ENCODE peak calls at places on chromosome 20, in four cellular contexts. One of them, this sample, is unnamed.

GRCh38 chr20:23399568-23400241 is 21.6 kb downstream of the NAPB start:
- DNase-seq in H1: no peak
- DNase-seq in K562: peak; percentile 26
- DNase-seq in HepG2: no peak
- DNase-seq in this sample: no peak

GRCh38 chr20:63106108-63106764 is 99.5 kb upstream of the BHLHE23 start:
- DNase-seq in H1: no peak
- DNase-seq in K562: no peak
- DNase-seq in HepG2: no peak
- DNase-seq in this sample: no peak

GRCh38 chr20:61476956-61477355 is 224.9 kb downstream of the CDH4 start:
- DNase-seq in HepG2: no peak
- DNase-seq in H1: no peak
- DNase-seq in K562: no peak
- DNase-seq in this sample: no peak

GRCh38 chr20:48722002-48722731 is 105.6 kb downstream of the PREX1 start:
- DNase-seq in K562: no peak
- DNase-seq in HepG2: no peak
- DNase-seq in H1: no peak
- DNase-seq in this sample: no peak

GRCh38 chr20:29876911-29877285 is 1380.6 kb upstream of the DEFB115 start:
- DNase-seq in H1: no peak
- DNase-seq in K562: no peak
- DNase-seq in HepG2: no peak
- DNase-seq in this sample: no peak

GRCh38 chr20:14232650-14233049 is 104.8 kb downstream of the FLRT3 start:
- DNase-seq in HepG2: no peak
- DNase-seq in H1: no peak
- DNase-seq in K562: no peak
- DNase-seq in this sample: no peak

GRCh38 chr20:41218466-41218865 is 81.1 kb downstream of the PLCG1 start:
- DNase-seq in HepG2: no peak
- DNase-seq in K562: no peak
- DNase-seq in H1: no peak
- DNase-seq in this sample: no peak

GRCh38 chr20:62258499-62259293 is 20.4 kb downstream of the OSBPL2 start:
- DNase-seq in HepG2: no peak
- DNase-seq in K562: no peak
- DNase-seq in H1: no peak
- DNase-seq in this sample: no peak

GRCh38 chr20:5127204-5127858 is 523 bp downstream of the CDS2 start:
- DNase-seq in HepG2: peak; percentile 54
- DNase-seq in H1: peak; percentile 57
- DNase-seq in K562: no peak
- DNase-seq in this sample: no peak

GRCh38 chr20:6121504-6121903 is 1.3 kb downstream of the FERMT1 start:
- DNase-seq in HepG2: no peak
- DNase-seq in H1: no peak
- DNase-seq in K562: no peak
- DNase-seq in this sample: no peak

GRCh38 chr20:2420510-2420909 is 39.8 kb downstream of the TGM6 start:
- DNase-seq in K562: no peak
- DNase-seq in H1: no peak
- DNase-seq in HepG2: no peak
- DNase-seq in this sample: no peak

GRCh38 chr20:41058007-41058673 is 29.5 kb downstream of the TOP1 start:
- DNase-seq in K562: no peak
- DNase-seq in HepG2: peak; percentile 55
- DNase-seq in H1: no peak
- DNase-seq in this sample: peak; percentile 8

GRCh38 chr20:48282591-48283228 is 497.4 kb upstream of the SULF2 start:
- DNase-seq in HepG2: peak; percentile 35
- DNase-seq in H1: no peak
- DNase-seq in K562: peak; percentile 79
- DNase-seq in this sample: no peak

GRCh38 chr20:51386586-51386985 is 155.9 kb downstream of the NFATC2 start:
- DNase-seq in K562: no peak
- DNase-seq in H1: no peak
- DNase-seq in HepG2: no peak
- DNase-seq in this sample: no peak

GRCh38 chr20:472137-472846 is 10.0 kb upstream of the TBC1D20 start:
- DNase-seq in H1: no peak
- DNase-seq in HepG2: peak; percentile 72
- DNase-seq in K562: no peak
- DNase-seq in this sample: no peak

GRCh38 chr20:45817652-45818194 is 5.3 kb downstream of the UBE2C start:
- DNase-seq in K562: no peak
- DNase-seq in HepG2: no peak
- DNase-seq in H1: no peak
- DNase-seq in this sample: no peak

GRCh38 chr20:46087161-46087560 is 2.6 kb downstream of the NCOA5 start:
- DNase-seq in H1: no peak
- DNase-seq in HepG2: peak; percentile 21
- DNase-seq in K562: no peak
- DNase-seq in this sample: no peak

GRCh38 chr20:19699132-19699971 is 58.7 kb upstream of the RIN2 start:
- DNase-seq in K562: no peak
- DNase-seq in HepG2: no peak
- DNase-seq in H1: no peak
- DNase-seq in this sample: peak; percentile 10

GRCh38 chr20:50565874-50566273 is 55.7 kb downstream of the PTPN1 start:
- DNase-seq in H1: no peak
- DNase-seq in K562: no peak
- DNase-seq in HepG2: no peak
- DNase-seq in this sample: no peak

GRCh38 chr20:19802492-19803158 is 44.6 kb downstream of the RIN2 start:
- DNase-seq in H1: no peak
- DNase-seq in HepG2: peak; percentile 75
- DNase-seq in K562: no peak
- DNase-seq in this sample: peak; percentile 47

GRCh38 chr20:39778847-39779641 is 816.9 kb downstream of the DHX35 start:
- DNase-seq in K562: no peak
- DNase-seq in H1: no peak
- DNase-seq in HepG2: no peak
- DNase-seq in this sample: no peak

GRCh38 chr20:17885076-17885475 is 83.5 kb downstream of the SNX5 start:
- DNase-seq in K562: no peak
- DNase-seq in HepG2: no peak
- DNase-seq in H1: no peak
- DNase-seq in this sample: no peak

GRCh38 chr20:17884318-17885003 is 84.1 kb downstream of the SNX5 start:
- DNase-seq in K562: no peak
- DNase-seq in HepG2: no peak
- DNase-seq in H1: no peak
- DNase-seq in this sample: no peak

GRCh38 chr20:17883592-17884317 is 84.8 kb downstream of the SNX5 start:
- DNase-seq in H1: no peak
- DNase-seq in HepG2: no peak
- DNase-seq in K562: no peak
- DNase-seq in this sample: no peak

GRCh38 chr20:17887331-17888030 is 81.1 kb downstream of the SNX5 start:
- DNase-seq in K562: no peak
- DNase-seq in H1: no peak
- DNase-seq in HepG2: peak; percentile 88
- DNase-seq in this sample: no peak

DNA sequence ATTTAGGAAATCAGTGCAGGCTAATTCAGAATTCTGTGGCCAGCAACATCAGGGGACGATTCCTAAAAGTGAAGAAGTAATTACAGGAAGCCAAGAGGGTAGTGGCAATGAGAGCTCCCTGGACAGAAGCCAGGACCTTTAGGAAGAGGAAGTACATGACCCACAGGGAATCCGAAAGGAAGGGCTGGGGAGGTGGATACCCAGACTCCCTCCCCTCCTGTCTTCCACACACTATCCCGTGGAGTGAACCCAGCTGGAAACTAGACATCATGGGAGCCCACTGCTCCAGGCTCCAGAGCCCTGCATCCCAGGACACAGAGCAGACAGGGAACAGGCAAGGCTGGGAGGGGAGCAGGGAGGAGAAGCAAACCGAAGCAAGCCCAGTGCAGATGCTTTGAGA is 83.0 kb downstream of the SNX5 start:
- DNase-seq in HepG2: no peak
- DNase-seq in K562: no peak
- DNase-seq in H1: no peak
- DNase-seq in this sample: no peak
- TF ChIP-seq FOSL1 in HepG2: no peak
- TF ChIP-seq FOSL1 in K562: no peak
- TF ChIP-seq FOSL1 in H1: no peak
- TF ChIP-seq FOSL1 in this sample: no peak

DNA sequence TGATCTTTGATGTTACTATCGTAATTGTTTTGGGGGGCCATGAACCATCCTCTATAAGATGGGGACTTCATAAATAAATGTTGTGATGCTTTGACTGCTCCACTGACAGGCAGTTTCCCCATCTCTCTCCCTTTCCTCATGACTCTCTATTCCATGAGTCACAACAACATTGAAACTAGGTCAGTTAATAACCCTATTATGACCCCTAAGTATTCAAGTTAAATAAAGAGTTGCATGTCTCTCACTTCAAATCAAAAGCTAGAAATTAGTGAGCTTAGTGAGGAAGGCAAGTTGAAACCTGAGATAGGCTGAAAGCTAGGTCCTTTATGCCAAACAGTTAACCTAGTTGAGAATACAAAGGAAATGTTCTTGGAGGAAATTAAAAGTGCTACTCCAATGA is 491.0 kb downstream of the HAO1 start:
- DNase-seq in HepG2: no peak
- DNase-seq in H1: no peak
- DNase-seq in K562: no peak
- DNase-seq in this sample: no peak
- TF ChIP-seq FOSL1 in HepG2: no peak
- TF ChIP-seq FOSL1 in H1: no peak
- TF ChIP-seq FOSL1 in K562: no peak
- TF ChIP-seq FOSL1 in this sample: no peak

GRCh38 chr20:12203399-12203798 is 285.7 kb downstream of the BTBD3 start:
- DNase-seq in H1: no peak
- DNase-seq in K562: no peak
- DNase-seq in HepG2: no peak
- DNase-seq in this sample: no peak

GRCh38 chr20:12203981-12204380 is 286.3 kb downstream of the BTBD3 start:
- DNase-seq in HepG2: no peak
- DNase-seq in H1: no peak
- DNase-seq in K562: no peak
- DNase-seq in this sample: no peak

GRCh38 chr20:12210591-12210990 is 292.9 kb downstream of the BTBD3 start:
- DNase-seq in H1: no peak
- DNase-seq in K562: no peak
- DNase-seq in HepG2: no peak
- DNase-seq in this sample: no peak

GRCh38 chr20:12207875-12208274 is 290.2 kb downstream of the BTBD3 start:
- DNase-seq in HepG2: peak; percentile 44
- DNase-seq in H1: peak; percentile 77
- DNase-seq in K562: peak; percentile 12
- DNase-seq in this sample: peak; percentile 0
- TF ChIP-seq FOSL1 in HepG2: no peak
- TF ChIP-seq FOSL1 in H1: no peak
- TF ChIP-seq FOSL1 in K562: no peak
- TF ChIP-seq FOSL1 in this sample: no peak

DNA sequence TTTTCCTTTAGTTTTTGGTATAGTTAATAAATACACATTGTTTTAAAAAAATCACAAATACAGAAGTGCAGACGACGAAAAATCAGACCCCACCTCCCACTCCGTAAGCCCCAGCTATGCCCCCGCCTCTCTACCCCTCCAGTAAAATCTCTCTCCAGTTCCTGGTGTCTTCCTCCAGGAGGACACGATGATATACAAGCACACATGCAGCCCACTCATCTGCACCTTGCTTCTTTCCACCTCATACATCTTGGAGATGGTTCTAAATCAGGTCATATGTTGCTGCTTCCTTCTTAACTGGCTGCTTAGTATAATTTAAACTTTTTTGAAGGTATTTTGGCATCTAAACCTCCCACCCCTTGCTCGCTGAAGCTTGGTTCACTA is 2.7 kb downstream of the BMP7 start:
- DNase-seq in HepG2: no peak
- DNase-seq in K562: no peak
- DNase-seq in H1: no peak
- DNase-seq in this sample: no peak
- TF ChIP-seq FOSL1 in HepG2: no peak
- TF ChIP-seq FOSL1 in K562: no peak
- TF ChIP-seq FOSL1 in H1: no peak
- TF ChIP-seq FOSL1 in this sample: no peak

GRCh38 chr20:38680492-38681118 is 43.7 kb upstream of the SLC32A1 start:
- DNase-seq in HepG2: peak; percentile 45
- DNase-seq in H1: peak; percentile 75
- DNase-seq in K562: peak; percentile 44
- DNase-seq in this sample: no peak
- TF ChIP-seq FOSL1 in HepG2: no peak
- TF ChIP-seq FOSL1 in H1: no peak
- TF ChIP-seq FOSL1 in K562: no peak
- TF ChIP-seq FOSL1 in this sample: no peak

GRCh38 chr20:38337561-38338140 is 8.6 kb upstream of the LBP start:
- DNase-seq in K562: peak; percentile 85
- DNase-seq in H1: peak; percentile 98
- DNase-seq in HepG2: peak; percentile 72
- DNase-seq in this sample: peak; percentile 74
- TF ChIP-seq FOSL1 in K562: no peak
- TF ChIP-seq FOSL1 in H1: no peak
- TF ChIP-seq FOSL1 in HepG2: no peak
- TF ChIP-seq FOSL1 in this sample: no peak

DNA sequence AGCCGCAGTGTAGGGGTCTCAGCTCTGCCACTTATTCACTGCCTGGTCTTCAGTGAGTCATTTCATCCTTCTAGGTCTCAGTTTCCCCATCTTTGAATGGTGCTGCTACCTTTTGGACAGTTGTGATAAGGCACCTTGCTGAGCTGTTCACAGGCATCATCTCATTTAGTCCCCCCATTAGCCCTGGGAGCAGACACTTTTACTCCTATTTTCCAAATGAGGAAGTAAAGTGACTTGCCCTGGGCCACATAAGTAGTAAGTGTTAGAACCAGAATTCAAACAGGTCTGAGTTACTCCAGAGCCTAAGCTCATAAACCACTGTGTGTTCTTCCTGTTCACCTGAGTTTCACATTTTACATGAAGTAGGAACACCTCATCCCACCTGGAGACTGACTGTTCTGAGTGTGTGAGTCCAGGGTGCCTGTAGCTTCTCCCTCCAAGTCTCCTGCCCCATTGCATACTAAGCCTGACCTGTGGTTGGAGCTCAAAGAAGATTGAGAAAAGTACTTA is 43.5 kb upstream of the EPB41L1 start:
- DNase-seq in H1: no peak
- DNase-seq in K562: no peak
- DNase-seq in HepG2: no peak
- DNase-seq in this sample: no peak
- TF ChIP-seq FOSL1 in H1: no peak
- TF ChIP-seq FOSL1 in K562: no peak
- TF ChIP-seq FOSL1 in HepG2: no peak
- TF ChIP-seq FOSL1 in this sample: no peak

DNA sequence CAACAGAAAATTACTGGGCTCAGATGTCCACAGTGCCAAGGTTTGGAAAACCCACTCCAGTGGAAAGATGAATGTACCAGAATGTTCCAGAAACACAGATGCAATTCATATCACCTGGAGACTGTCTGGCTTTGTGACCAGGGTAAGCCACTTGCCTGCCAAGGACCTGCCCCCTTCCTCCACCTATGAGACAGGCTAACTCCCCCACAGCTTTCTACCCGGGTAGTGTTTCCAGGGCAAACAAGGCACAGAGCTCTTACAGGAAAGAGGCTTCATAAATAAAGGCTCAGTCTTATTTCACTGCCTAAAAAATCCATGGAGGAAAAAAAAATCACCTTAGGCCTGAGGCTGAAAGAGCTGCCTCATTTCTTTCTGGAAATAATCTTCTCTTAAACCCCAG is 198.9 kb upstream of the PMEPA1 start:
- DNase-seq in HepG2: no peak
- DNase-seq in H1: no peak
- DNase-seq in K562: no peak
- DNase-seq in this sample: no peak
- TF ChIP-seq FOSL1 in HepG2: no peak
- TF ChIP-seq FOSL1 in H1: no peak
- TF ChIP-seq FOSL1 in K562: no peak
- TF ChIP-seq FOSL1 in this sample: no peak